ENCODE peak calls at places on chromosomes 11 and 22, in seven cellular contexts. E, P, H, Z, L, Q and J are unnamed samples.

GRCh38 chr22:41919357-41920224 is 4.7 kb upstream of the SHISA8 start:
- DNase-seq in E (peak), P (no peak), H (peak), Z (peak), L (peak), Q (peak), J (peak)

GRCh38 chr22:33875316-33875715 is 45.0 kb downstream of the LARGE1 start:
- DNase-seq in E (no peak), P (no peak), H (no peak), Z (no peak), L (no peak), Q (no peak), J (no peak)

GRCh38 chr22:20442485-20443284 is 5.1 kb upstream of the SCARF2 start:
- DNase-seq in E (no peak), P (no peak), H (no peak), Z (no peak), L (no peak), Q (no peak), J (no peak)

GRCh38 chr22:49862408-49862776 is 8.7 kb downstream of the ZBED4 start:
- DNase-seq in E (no peak), P (no peak), H (no peak), Z (no peak), L (no peak), Q (no peak), J (no peak)

GRCh38 chr11:10543782-10544181 is 2.8 kb upstream of the RNF141 start:
- DNase-seq in E (no peak), P (no peak), H (no peak), Z (no peak), L (no peak), Q (no peak), J (no peak)

GRCh38 chr22:19554834-19555404 is 30.7 kb upstream of the CLDN5 start:
- DNase-seq in E (no peak), P (no peak), H (no peak), Z (no peak), L (no peak), Q (no peak), J (peak)

GRCh38 chr11:9231848-9232177 is 33.3 kb downstream of the DENND5A start:
- DNase-seq in E (no peak), P (no peak), H (no peak), Z (no peak), L (no peak), Q (peak), J (peak)

GRCh38 chr11:82906236-82906635 is 4.7 kb downstream of the DDIAS start:
- DNase-seq in E (no peak), P (no peak), H (no peak), Z (no peak), L (peak), Q (peak), J (no peak)

GRCh38 chr22:39181778-39182177 is 29.3 kb upstream of the CBX7 start:
- DNase-seq in E (no peak), P (no peak), H (no peak), Z (no peak), L (no peak), Q (no peak), J (no peak)

GRCh38 chr22:37082251-37082650 is 27.3 kb downstream of the TMPRSS6 start:
- DNase-seq in E (no peak), P (no peak), H (no peak), Z (no peak), L (no peak), Q (no peak), J (no peak)

DNA sequence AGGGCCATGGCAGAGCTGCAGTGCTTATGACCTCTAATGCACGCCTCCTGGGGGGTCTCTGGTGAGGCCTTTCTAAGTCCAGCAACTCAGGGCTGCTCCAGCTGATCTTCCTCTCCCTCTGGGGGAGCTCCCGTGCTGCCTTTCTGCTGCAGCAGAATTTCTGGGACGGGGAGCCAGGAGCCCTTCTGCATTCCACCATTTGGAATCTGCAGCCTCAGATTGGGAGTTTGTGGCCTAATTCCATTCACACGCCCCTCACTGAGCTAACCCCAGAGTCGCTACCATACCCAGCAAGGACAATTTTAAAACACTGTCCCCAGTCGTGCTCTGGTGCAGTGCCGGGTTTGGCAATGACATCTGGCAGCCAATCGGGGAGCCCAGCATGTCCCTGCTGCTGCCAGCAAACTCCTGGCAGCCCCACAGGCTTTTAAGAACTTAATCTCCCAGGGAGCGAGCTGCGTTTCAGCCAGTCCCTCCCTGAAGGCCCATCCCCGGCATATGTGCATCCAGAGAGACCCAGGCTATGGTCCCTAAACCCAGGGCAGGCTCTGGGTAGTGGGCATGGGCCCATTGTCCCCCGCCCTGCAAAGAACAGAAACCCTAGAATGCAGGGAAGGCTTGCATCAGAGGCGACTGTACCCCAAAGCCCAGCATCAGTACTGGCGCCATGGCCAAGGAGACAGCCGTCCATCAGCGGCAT is 4.7 kb downstream of the SHANK2 start:
- DNase-seq in E (no peak), P (no peak), H (no peak), Z (peak), L (no peak), Q (no peak), J (no peak)
- H3K27ac ChIP-seq in E (peak), P (no peak), H (no peak), Z (no peak), L (no peak), Q (no peak), J (no peak)

GRCh38 chr22:48086246-48086645 is 1323.8 kb downstream of the TBC1D22A start:
- DNase-seq in E (no peak), P (no peak), H (no peak), Z (no peak), L (no peak), Q (no peak), J (no peak)

GRCh38 chr22:48082284-48082683 is 1319.8 kb downstream of the TBC1D22A start:
- DNase-seq in E (no peak), P (no peak), H (no peak), Z (no peak), L (no peak), Q (no peak), J (no peak)

GRCh38 chr22:48083502-48083901 is 1321.1 kb downstream of the TBC1D22A start:
- DNase-seq in E (no peak), P (no peak), H (no peak), Z (no peak), L (no peak), Q (no peak), J (no peak)

GRCh38 chr22:48084749-48085090 is 1322.3 kb downstream of the TBC1D22A start:
- DNase-seq in E (no peak), P (no peak), H (no peak), Z (no peak), L (no peak), Q (no peak), J (no peak)

GRCh38 chr22:48084041-48084748 is 1321.7 kb downstream of the TBC1D22A start:
- DNase-seq in E (no peak), P (no peak), H (no peak), Z (no peak), L (peak), Q (no peak), J (no peak)
- H3K27ac ChIP-seq in E (no peak), P (no peak), H (no peak), Z (no peak), L (no peak), Q (no peak), J (no peak)

GRCh38 chr11:73176145-73176891 is 34.2 kb upstream of the FCHSD2 start:
- DNase-seq in E (no peak), P (no peak), H (no peak), Z (no peak), L (peak), Q (no peak), J (no peak)
- H3K27ac ChIP-seq in E (peak), P (no peak), H (no peak), Z (peak), L (peak), Q (no peak), J (no peak)

GRCh38 chr11:118265954-118266353 is 1.9 kb upstream of the MPZL2 start:
- DNase-seq in E (no peak), P (no peak), H (no peak), Z (peak), L (no peak), Q (peak), J (no peak)

GRCh38 chr11:118263694-118264567 is at the start of gene MPZL2:
- DNase-seq in E (peak), P (no peak), H (no peak), Z (no peak), L (no peak), Q (peak), J (no peak)

GRCh38 chr11:118260353-118260752 is 3.7 kb downstream of the MPZL2 start:
- DNase-seq in E (no peak), P (no peak), H (no peak), Z (no peak), L (no peak), Q (no peak), J (no peak)

GRCh38 chr11:118264568-118265470 is 722 bp upstream of the MPZL2 start:
- DNase-seq in E (no peak), P (no peak), H (no peak), Z (no peak), L (no peak), Q (peak), J (no peak)

GRCh38 chr11:118263109-118263508 is 988 bp downstream of the MPZL2 start:
- DNase-seq in E (no peak), P (no peak), H (no peak), Z (no peak), L (no peak), Q (peak), J (no peak)
- H3K27ac ChIP-seq in E (peak), P (no peak), H (no peak), Z (no peak), L (no peak), Q (no peak), J (no peak)

GRCh38 chr11:76186776-76187279 is 19.5 kb downstream of the WNT11 start:
- DNase-seq in E (no peak), P (no peak), H (no peak), Z (no peak), L (no peak), Q (no peak), J (no peak)

GRCh38 chr11:76189682-76190081 is 16.6 kb downstream of the WNT11 start:
- DNase-seq in E (no peak), P (no peak), H (no peak), Z (no peak), L (no peak), Q (no peak), J (no peak)

GRCh38 chr11:76193219-76193618 is 13.1 kb downstream of the WNT11 start:
- DNase-seq in E (no peak), P (no peak), H (no peak), Z (no peak), L (no peak), Q (no peak), J (no peak)

GRCh38 chr11:76188873-76189272 is 17.4 kb downstream of the WNT11 start:
- DNase-seq in E (no peak), P (no peak), H (no peak), Z (no peak), L (no peak), Q (no peak), J (no peak)

DNA sequence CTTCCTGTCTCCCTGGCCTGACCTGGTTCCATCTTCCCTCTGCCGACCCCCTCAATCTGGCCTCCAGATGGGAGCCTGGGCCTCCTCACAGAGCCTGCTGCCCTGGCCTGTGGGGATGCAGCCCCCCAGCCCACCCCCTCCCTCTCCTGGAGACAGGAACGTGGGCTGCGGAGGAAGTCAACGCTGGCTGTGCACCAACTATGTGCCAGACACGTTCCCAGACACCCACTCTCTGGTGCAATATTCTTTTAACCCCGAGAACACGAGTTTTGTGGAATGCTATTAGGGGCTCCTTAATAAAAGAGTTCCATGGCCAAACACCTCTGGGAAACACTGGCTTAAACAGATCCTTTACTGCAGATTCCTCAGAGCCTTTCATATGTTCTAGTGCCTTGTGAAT is 15.9 kb downstream of the WNT11 start:
- DNase-seq in E (no peak), P (no peak), H (no peak), Z (no peak), L (no peak), Q (no peak), J (no peak)
- H3K27ac ChIP-seq in E (no peak), P (no peak), H (no peak), Z (no peak), L (no peak), Q (no peak), J (no peak)

GRCh38 chr11:45933131-45933821 is 10.8 kb downstream of the LARGE2 start:
- DNase-seq in E (peak), P (no peak), H (no peak), Z (no peak), L (peak), Q (no peak), J (no peak)
- H3K27ac ChIP-seq in E (peak), P (no peak), H (no peak), Z (no peak), L (peak), Q (no peak), J (no peak)

GRCh38 chr11:16984229-16984628 is 30.0 kb downstream of the PLEKHA7 start:
- DNase-seq in E (no peak), P (no peak), H (no peak), Z (no peak), L (no peak), Q (no peak), J (no peak)
- H3K27ac ChIP-seq in E (peak), P (no peak), H (no peak), Z (no peak), L (no peak), Q (peak), J (no peak)